ENCODE peak calls at places on chromosomes 3 and 15, in nine cellular contexts. One of them, this sample, is unnamed.
A peak's percentile ranks its signal among the peaks of the same experiment; 100 is the strongest.

GRCh38 chr3:115330406-115330805 is 183.3 kb upstream of the ZBTB20 start:
- DNase-seq in endothelial cell: no peak
- DNase-seq in nephron progenitor cell: no peak
- DNase-seq in AG09319: no peak
- DNase-seq in breast epithelium: no peak
- DNase-seq in CD4-positive, alpha-beta T cell: no peak
- DNase-seq in fibroblast of mammary gland: peak; percentile 69
- DNase-seq in heart left ventricle: no peak
- DNase-seq in heart right ventricle: no peak
- DNase-seq in this sample: peak; percentile 4

GRCh38 chr15:95431518-95431917 is 899.0 kb upstream of the NR2F2 start:
- DNase-seq in fibroblast of mammary gland: no peak
- DNase-seq in nephron progenitor cell: no peak
- DNase-seq in CD4-positive, alpha-beta T cell: no peak
- DNase-seq in heart left ventricle: no peak
- DNase-seq in AG09319: no peak
- DNase-seq in breast epithelium: no peak
- DNase-seq in endothelial cell: no peak
- DNase-seq in heart right ventricle: no peak
- DNase-seq in this sample: no peak

GRCh38 chr3:63970596-63971468 is 52.5 kb downstream of the PSMD6 start:
- DNase-seq in breast epithelium: no peak
- DNase-seq in heart left ventricle: no peak
- DNase-seq in CD4-positive, alpha-beta T cell: no peak
- DNase-seq in nephron progenitor cell: no peak
- DNase-seq in AG09319: no peak
- DNase-seq in heart right ventricle: no peak
- DNase-seq in endothelial cell: no peak
- DNase-seq in fibroblast of mammary gland: peak; percentile 31
- DNase-seq in this sample: no peak

GRCh38 chr15:70050970-70051369 is 46.7 kb downstream of the TLE3 start:
- DNase-seq in heart left ventricle: no peak
- DNase-seq in CD4-positive, alpha-beta T cell: no peak
- DNase-seq in fibroblast of mammary gland: no peak
- DNase-seq in nephron progenitor cell: no peak
- DNase-seq in AG09319: no peak
- DNase-seq in breast epithelium: peak; percentile 19
- DNase-seq in heart right ventricle: no peak
- DNase-seq in endothelial cell: no peak
- DNase-seq in this sample: no peak

GRCh38 chr3:41881233-41881821 is 80.6 kb downstream of the ULK4 start:
- DNase-seq in endothelial cell: peak; percentile 21
- DNase-seq in CD4-positive, alpha-beta T cell: no peak
- DNase-seq in heart right ventricle: no peak
- DNase-seq in nephron progenitor cell: peak; percentile 13
- DNase-seq in fibroblast of mammary gland: peak; percentile 51
- DNase-seq in heart left ventricle: no peak
- DNase-seq in breast epithelium: no peak
- DNase-seq in AG09319: peak; percentile 0
- DNase-seq in this sample: peak; percentile 12

GRCh38 chr3:194690501-194691372 is 5.1 kb downstream of the FAM43A start:
- DNase-seq in breast epithelium: no peak
- DNase-seq in heart right ventricle: no peak
- DNase-seq in endothelial cell: no peak
- DNase-seq in nephron progenitor cell: no peak
- DNase-seq in fibroblast of mammary gland: peak; percentile 36
- DNase-seq in CD4-positive, alpha-beta T cell: no peak
- DNase-seq in heart left ventricle: no peak
- DNase-seq in AG09319: no peak
- DNase-seq in this sample: no peak

GRCh38 chr15:47066386-47066785 is 650.9 kb upstream of the SEMA6D start:
- DNase-seq in AG09319: no peak
- DNase-seq in heart left ventricle: no peak
- DNase-seq in fibroblast of mammary gland: no peak
- DNase-seq in breast epithelium: no peak
- DNase-seq in CD4-positive, alpha-beta T cell: no peak
- DNase-seq in heart right ventricle: no peak
- DNase-seq in nephron progenitor cell: no peak
- DNase-seq in endothelial cell: no peak
- DNase-seq in this sample: no peak

GRCh38 chr3:152835311-152836102 is 576 bp downstream of the P2RY1 start:
- DNase-seq in breast epithelium: peak; percentile 52
- DNase-seq in CD4-positive, alpha-beta T cell: no peak
- DNase-seq in nephron progenitor cell: peak; percentile 67
- DNase-seq in heart left ventricle: peak; percentile 58
- DNase-seq in endothelial cell: peak; percentile 63
- DNase-seq in heart right ventricle: peak; percentile 73
- DNase-seq in fibroblast of mammary gland: peak; percentile 45
- DNase-seq in AG09319: no peak
- DNase-seq in this sample: peak; percentile 81

GRCh38 chr3:129611446-129611800 is 4.9 kb upstream of the PLXND1 start:
- DNase-seq in AG09319: no peak
- DNase-seq in CD4-positive, alpha-beta T cell: no peak
- DNase-seq in nephron progenitor cell: no peak
- DNase-seq in heart left ventricle: no peak
- DNase-seq in endothelial cell: no peak
- DNase-seq in heart right ventricle: no peak
- DNase-seq in fibroblast of mammary gland: no peak
- DNase-seq in breast epithelium: no peak
- DNase-seq in this sample: no peak

GRCh38 chr3:85255954-85256353 is 297.2 kb downstream of the CADM2 start:
- DNase-seq in breast epithelium: no peak
- DNase-seq in endothelial cell: peak; percentile 6
- DNase-seq in CD4-positive, alpha-beta T cell: no peak
- DNase-seq in AG09319: no peak
- DNase-seq in fibroblast of mammary gland: no peak
- DNase-seq in nephron progenitor cell: no peak
- DNase-seq in heart right ventricle: no peak
- DNase-seq in heart left ventricle: no peak
- DNase-seq in this sample: no peak

GRCh38 chr15:92733934-92734521 is 78.5 kb upstream of the FAM174B start:
- DNase-seq in fibroblast of mammary gland: peak; percentile 32
- DNase-seq in heart left ventricle: no peak
- DNase-seq in breast epithelium: no peak
- DNase-seq in AG09319: no peak
- DNase-seq in CD4-positive, alpha-beta T cell: peak; percentile 3
- DNase-seq in heart right ventricle: no peak
- DNase-seq in nephron progenitor cell: peak; percentile 18
- DNase-seq in endothelial cell: no peak
- DNase-seq in this sample: peak; percentile 19

GRCh38 chr3:159787794-159788205 is 200.8 kb upstream of the IL12A start:
- DNase-seq in heart left ventricle: no peak
- DNase-seq in AG09319: no peak
- DNase-seq in nephron progenitor cell: no peak
- DNase-seq in fibroblast of mammary gland: peak; percentile 51
- DNase-seq in endothelial cell: no peak
- DNase-seq in CD4-positive, alpha-beta T cell: no peak
- DNase-seq in heart right ventricle: no peak
- DNase-seq in breast epithelium: no peak
- DNase-seq in this sample: peak; percentile 53

GRCh38 chr3:89635137-89635536 is 527.7 kb downstream of the EPHA3 start:
- DNase-seq in fibroblast of mammary gland: no peak
- DNase-seq in AG09319: no peak
- DNase-seq in endothelial cell: no peak
- DNase-seq in breast epithelium: no peak
- DNase-seq in nephron progenitor cell: no peak
- DNase-seq in CD4-positive, alpha-beta T cell: no peak
- DNase-seq in heart left ventricle: no peak
- DNase-seq in heart right ventricle: no peak
- DNase-seq in this sample: no peak

GRCh38 chr3:190716961-190717360 is 145.5 kb downstream of the GMNC start:
- DNase-seq in breast epithelium: no peak
- DNase-seq in heart right ventricle: no peak
- DNase-seq in nephron progenitor cell: no peak
- DNase-seq in AG09319: no peak
- DNase-seq in CD4-positive, alpha-beta T cell: no peak
- DNase-seq in heart left ventricle: no peak
- DNase-seq in fibroblast of mammary gland: no peak
- DNase-seq in endothelial cell: no peak
- DNase-seq in this sample: no peak

GRCh38 chr3:138412821-138413531 is 21.4 kb upstream of the ESYT3 start:
- DNase-seq in fibroblast of mammary gland: peak; percentile 29
- DNase-seq in heart left ventricle: no peak
- DNase-seq in heart right ventricle: no peak
- DNase-seq in endothelial cell: no peak
- DNase-seq in breast epithelium: no peak
- DNase-seq in CD4-positive, alpha-beta T cell: no peak
- DNase-seq in nephron progenitor cell: no peak
- DNase-seq in AG09319: no peak
- DNase-seq in this sample: no peak

GRCh38 chr3:140143670-140144069 is 208.7 kb downstream of the CLSTN2 start:
- DNase-seq in heart left ventricle: no peak
- DNase-seq in nephron progenitor cell: no peak
- DNase-seq in AG09319: no peak
- DNase-seq in endothelial cell: no peak
- DNase-seq in fibroblast of mammary gland: no peak
- DNase-seq in breast epithelium: no peak
- DNase-seq in heart right ventricle: no peak
- DNase-seq in CD4-positive, alpha-beta T cell: no peak
- DNase-seq in this sample: no peak

GRCh38 chr3:111895079-111895478 is 36.0 kb downstream of the PHLDB2 start:
- DNase-seq in heart right ventricle: no peak
- DNase-seq in nephron progenitor cell: no peak
- DNase-seq in fibroblast of mammary gland: peak; percentile 74
- DNase-seq in CD4-positive, alpha-beta T cell: no peak
- DNase-seq in AG09319: peak; percentile 27
- DNase-seq in heart left ventricle: no peak
- DNase-seq in endothelial cell: no peak
- DNase-seq in breast epithelium: no peak
- DNase-seq in this sample: peak; percentile 12

GRCh38 chr3:3499987-3500386 is 299.2 kb upstream of the LRRN1 start:
- DNase-seq in heart left ventricle: no peak
- DNase-seq in endothelial cell: no peak
- DNase-seq in breast epithelium: no peak
- DNase-seq in CD4-positive, alpha-beta T cell: no peak
- DNase-seq in heart right ventricle: no peak
- DNase-seq in nephron progenitor cell: no peak
- DNase-seq in fibroblast of mammary gland: no peak
- DNase-seq in AG09319: no peak
- DNase-seq in this sample: no peak

GRCh38 chr15:77839970-77840609 is 207.4 kb upstream of the LINGO1 start:
- DNase-seq in CD4-positive, alpha-beta T cell: no peak
- DNase-seq in nephron progenitor cell: no peak
- DNase-seq in endothelial cell: no peak
- DNase-seq in breast epithelium: no peak
- DNase-seq in fibroblast of mammary gland: no peak
- DNase-seq in heart right ventricle: no peak
- DNase-seq in AG09319: no peak
- DNase-seq in heart left ventricle: no peak
- DNase-seq in this sample: no peak

GRCh38 chr3:195885036-195885871 is 23.1 kb downstream of the TNK2 start:
- DNase-seq in heart left ventricle: no peak
- DNase-seq in fibroblast of mammary gland: no peak
- DNase-seq in CD4-positive, alpha-beta T cell: no peak
- DNase-seq in endothelial cell: no peak
- DNase-seq in nephron progenitor cell: no peak
- DNase-seq in breast epithelium: no peak
- DNase-seq in heart right ventricle: peak; percentile 55
- DNase-seq in AG09319: no peak
- DNase-seq in this sample: no peak

GRCh38 chr3:5545719-5546118 is 358.2 kb downstream of the EDEM1 start:
- DNase-seq in nephron progenitor cell: no peak
- DNase-seq in CD4-positive, alpha-beta T cell: no peak
- DNase-seq in heart right ventricle: no peak
- DNase-seq in heart left ventricle: no peak
- DNase-seq in breast epithelium: no peak
- DNase-seq in endothelial cell: no peak
- DNase-seq in fibroblast of mammary gland: no peak
- DNase-seq in AG09319: no peak
- DNase-seq in this sample: no peak

GRCh38 chr3:145648396-145648795 is 512.6 kb downstream of the PLOD2 start:
- DNase-seq in fibroblast of mammary gland: no peak
- DNase-seq in breast epithelium: no peak
- DNase-seq in heart left ventricle: no peak
- DNase-seq in AG09319: no peak
- DNase-seq in heart right ventricle: no peak
- DNase-seq in endothelial cell: no peak
- DNase-seq in CD4-positive, alpha-beta T cell: no peak
- DNase-seq in nephron progenitor cell: no peak
- DNase-seq in this sample: no peak

GRCh38 chr15:100810229-100810628 is 69.4 kb upstream of the ALDH1A3 start:
- DNase-seq in AG09319: no peak
- DNase-seq in endothelial cell: no peak
- DNase-seq in heart right ventricle: no peak
- DNase-seq in heart left ventricle: no peak
- DNase-seq in nephron progenitor cell: no peak
- DNase-seq in fibroblast of mammary gland: no peak
- DNase-seq in CD4-positive, alpha-beta T cell: no peak
- DNase-seq in breast epithelium: no peak
- DNase-seq in this sample: no peak

GRCh38 chr3:176814252-176814651 is 383.0 kb downstream of the TBL1XR1 start:
- DNase-seq in heart right ventricle: peak; percentile 47
- DNase-seq in heart left ventricle: peak; percentile 49
- DNase-seq in endothelial cell: peak; percentile 83
- DNase-seq in fibroblast of mammary gland: peak; percentile 35
- DNase-seq in AG09319: no peak
- DNase-seq in CD4-positive, alpha-beta T cell: no peak
- DNase-seq in nephron progenitor cell: peak; percentile 75
- DNase-seq in breast epithelium: no peak
- DNase-seq in this sample: peak; percentile 75
- TF ChIP-seq CTCF in heart right ventricle: peak; percentile 58
- TF ChIP-seq CTCF in heart left ventricle: peak; percentile 67
- TF ChIP-seq CTCF in endothelial cell: peak; percentile 37
- TF ChIP-seq CTCF in fibroblast of mammary gland: peak; percentile 49
- TF ChIP-seq CTCF in AG09319: peak; percentile 36
- TF ChIP-seq CTCF in CD4-positive, alpha-beta T cell: no peak
- TF ChIP-seq CTCF in nephron progenitor cell: peak; percentile 78
- TF ChIP-seq CTCF in breast epithelium: no peak
- TF ChIP-seq CTCF in this sample: peak; percentile 77

GRCh38 chr3:161409069-161409468 is 37.8 kb upstream of the SPTSSB start:
- DNase-seq in breast epithelium: no peak
- DNase-seq in heart left ventricle: peak; percentile 25
- DNase-seq in CD4-positive, alpha-beta T cell: peak; percentile 14
- DNase-seq in AG09319: no peak
- DNase-seq in heart right ventricle: no peak
- DNase-seq in nephron progenitor cell: peak; percentile 17
- DNase-seq in fibroblast of mammary gland: peak; percentile 65
- DNase-seq in endothelial cell: peak; percentile 47
- DNase-seq in this sample: peak; percentile 76
- TF ChIP-seq CTCF in breast epithelium: peak; percentile 11
- TF ChIP-seq CTCF in heart left ventricle: peak; percentile 42
- TF ChIP-seq CTCF in CD4-positive, alpha-beta T cell: peak; percentile 64
- TF ChIP-seq CTCF in AG09319: peak; percentile 70
- TF ChIP-seq CTCF in heart right ventricle: peak; percentile 43
- TF ChIP-seq CTCF in nephron progenitor cell: peak; percentile 48
- TF ChIP-seq CTCF in fibroblast of mammary gland: peak; percentile 76
- TF ChIP-seq CTCF in endothelial cell: peak; percentile 46
- TF ChIP-seq CTCF in this sample: peak; percentile 88

GRCh38 chr15:38197553-38197952 is 55.1 kb upstream of the SPRED1 start:
- DNase-seq in heart left ventricle: no peak
- DNase-seq in AG09319: no peak
- DNase-seq in CD4-positive, alpha-beta T cell: no peak
- DNase-seq in endothelial cell: no peak
- DNase-seq in fibroblast of mammary gland: no peak
- DNase-seq in breast epithelium: no peak
- DNase-seq in heart right ventricle: no peak
- DNase-seq in nephron progenitor cell: no peak
- DNase-seq in this sample: no peak
- TF ChIP-seq CTCF in heart left ventricle: no peak
- TF ChIP-seq CTCF in AG09319: no peak
- TF ChIP-seq CTCF in CD4-positive, alpha-beta T cell: no peak
- TF ChIP-seq CTCF in endothelial cell: no peak
- TF ChIP-seq CTCF in fibroblast of mammary gland: no peak
- TF ChIP-seq CTCF in breast epithelium: no peak
- TF ChIP-seq CTCF in heart right ventricle: no peak
- TF ChIP-seq CTCF in nephron progenitor cell: no peak
- TF ChIP-seq CTCF in this sample: no peak

GRCh38 chr3:179074656-179075055 is 3.0 kb upstream of the ZMAT3 start:
- DNase-seq in CD4-positive, alpha-beta T cell: no peak
- DNase-seq in heart right ventricle: no peak
- DNase-seq in fibroblast of mammary gland: no peak
- DNase-seq in nephron progenitor cell: no peak
- DNase-seq in breast epithelium: no peak
- DNase-seq in heart left ventricle: no peak
- DNase-seq in endothelial cell: no peak
- DNase-seq in AG09319: no peak
- DNase-seq in this sample: no peak
- TF ChIP-seq CTCF in CD4-positive, alpha-beta T cell: no peak
- TF ChIP-seq CTCF in heart right ventricle: no peak
- TF ChIP-seq CTCF in fibroblast of mammary gland: no peak
- TF ChIP-seq CTCF in nephron progenitor cell: no peak
- TF ChIP-seq CTCF in breast epithelium: no peak
- TF ChIP-seq CTCF in heart left ventricle: no peak
- TF ChIP-seq CTCF in endothelial cell: no peak
- TF ChIP-seq CTCF in AG09319: no peak
- TF ChIP-seq CTCF in this sample: no peak

This sample was measured in Calu3.